ENCODE peak calls at places on chromosomes 16 and 17, in seven cellular contexts. R is H9, X is ascending aorta, W is fibroblast of lung, J is progenitor cell of endocrine pancreas, U is hepatocyte, L is cardiac muscle cell. H is an unnamed sample.

GRCh38 chr17:77877019-77877418 is 81.5 kb upstream of the TNRC6C start:
- DNase-seq in X (no peak), L (no peak), U (no peak), J (no peak), W (no peak), R (no peak), H (no peak)

GRCh38 chr17:80703109-80703508 is 158.5 kb downstream of the RPTOR start:
- DNase-seq in R (no peak), W (no peak), J (no peak), U (no peak), L (no peak), X (no peak), H (no peak)

GRCh38 chr16:24273511-24273910 is 17.4 kb downstream of the CACNG3 start:
- DNase-seq in X (no peak), J (no peak), R (no peak), W (peak; percentile 1), U (no peak), L (peak; percentile 32), H (no peak)

GRCh38 chr16:27747946-27748345 is 198.0 kb downstream of the KATNIP start:
- DNase-seq in J (no peak), U (no peak), X (no peak), L (no peak), R (no peak), W (no peak), H (no peak)

GRCh38 chr17:28078443-28079229 is 36.2 kb downstream of the NLK start:
- DNase-seq in J (no peak), R (no peak), W (no peak), X (no peak), L (peak; percentile 34), U (no peak), H (no peak)

GRCh38 chr16:3650631-3651265 is 3.7 kb upstream of the DNASE1 start:
- DNase-seq in J (no peak), L (no peak), R (no peak), U (no peak), W (no peak), X (no peak), H (peak; percentile 62)

GRCh38 chr17:49756323-49756722 is 7.6 kb downstream of the FAM117A start:
- DNase-seq in R (no peak), J (no peak), U (no peak), X (no peak), W (no peak), L (no peak), H (no peak)

GRCh38 chr16:374616-374926 is 4.2 kb upstream of the MRPL28 start:
- DNase-seq in X (no peak), J (no peak), W (no peak), U (no peak), L (no peak), R (no peak), H (no peak)

GRCh38 chr16:85871756-85872155 is 27.2 kb upstream of the IRF8 start:
- DNase-seq in W (no peak), U (no peak), J (no peak), R (no peak), X (no peak), L (no peak), H (no peak)

GRCh38 chr17:59668816-59669215 is 38.4 kb downstream of the PTRH2 start:
- DNase-seq in J (no peak), X (no peak), R (no peak), L (peak; percentile 90), U (no peak), W (peak; percentile 98), H (no peak)

GRCh38 chr16:74322301-74322710 is 25.7 kb downstream of the PSMD7 start:
- DNase-seq in J (no peak), U (no peak), X (no peak), L (no peak), W (peak; percentile 5), R (no peak), H (no peak)

GRCh38 chr17:2283302-2283701 is 20.3 kb downstream of the SMG6 start:
- DNase-seq in R (no peak), J (no peak), U (no peak), W (no peak), L (no peak), X (no peak), H (no peak)

GRCh38 chr17:36703860-36704266 is 102.5 kb downstream of the MRM1 start:
- DNase-seq in U (peak; percentile 76), X (no peak), R (peak; percentile 91), J (peak; percentile 89), W (peak; percentile 29), L (peak; percentile 55), H (no peak)

GRCh38 chr16:4613636-4614570 is 785 bp downstream of the UBALD1 start:
- DNase-seq in W (peak; percentile 52), X (no peak), J (peak; percentile 37), L (peak; percentile 58), U (peak; percentile 68), R (peak; percentile 34), H (no peak)

GRCh38 chr16:27582883-27583282 is 32.9 kb downstream of the KATNIP start:
- DNase-seq in U (no peak), L (no peak), W (no peak), J (no peak), R (no peak), X (no peak), H (no peak)

GRCh38 chr17:49497147-49498036 is 2.3 kb downstream of the NGFR start:
- DNase-seq in U (peak; percentile 54), L (no peak), R (peak; percentile 87), W (peak; percentile 63), X (peak; percentile 55), J (peak; percentile 44), H (no peak)

GRCh38 chr16:11470676-11471415 is 115.9 kb downstream of the LITAF start:
- DNase-seq in L (peak; percentile 6), J (no peak), X (no peak), R (no peak), U (no peak), W (peak; percentile 3), H (no peak)

GRCh38 chr16:75541236-75541635 is 5.3 kb upstream of the CHST5 start:
- DNase-seq in R (no peak), J (no peak), X (no peak), L (no peak), W (no peak), U (peak; percentile 40), H (no peak)

GRCh38 chr17:9424071-9424640 is 151.5 kb downstream of the STX8 start:
- DNase-seq in U (no peak), J (no peak), X (no peak), L (no peak), W (no peak), R (peak; percentile 64), H (no peak)

GRCh38 chr16:47599512-47599911 is 138.4 kb downstream of the PHKB start:
- DNase-seq in J (no peak), W (no peak), L (no peak), X (no peak), U (no peak), R (no peak), H (no peak)

GRCh38 chr17:81471804-81472456 is 40.7 kb downstream of the ACTG1 start:
- DNase-seq in U (peak; percentile 42), L (peak; percentile 28), J (no peak), R (peak; percentile 81), X (no peak), W (peak; percentile 19), H (no peak)

GRCh38 chr17:3892095-3892998 is 506 bp downstream of the CAMKK1 start:
- DNase-seq in J (peak; percentile 30), X (peak; percentile 79), U (peak; percentile 81), R (peak; percentile 74), L (peak; percentile 67), W (peak; percentile 70), H (no peak)

GRCh38 chr16:30041841-30042240 is 10.8 kb upstream of the TLCD3B start:
- DNase-seq in U (no peak), J (no peak), R (no peak), W (peak; percentile 21), X (no peak), L (peak; percentile 69), H (no peak)

GRCh38 chr17:30597776-30598288 is 120.6 kb downstream of the GOSR1 start:
- DNase-seq in L (no peak), J (no peak), U (no peak), R (no peak), X (no peak), W (peak; percentile 9), H (no peak)
- TF ChIP-seq CTCF in L (no peak), J (no peak), U (no peak), R (no peak), X (no peak), W (no peak), H (no peak)

DNA sequence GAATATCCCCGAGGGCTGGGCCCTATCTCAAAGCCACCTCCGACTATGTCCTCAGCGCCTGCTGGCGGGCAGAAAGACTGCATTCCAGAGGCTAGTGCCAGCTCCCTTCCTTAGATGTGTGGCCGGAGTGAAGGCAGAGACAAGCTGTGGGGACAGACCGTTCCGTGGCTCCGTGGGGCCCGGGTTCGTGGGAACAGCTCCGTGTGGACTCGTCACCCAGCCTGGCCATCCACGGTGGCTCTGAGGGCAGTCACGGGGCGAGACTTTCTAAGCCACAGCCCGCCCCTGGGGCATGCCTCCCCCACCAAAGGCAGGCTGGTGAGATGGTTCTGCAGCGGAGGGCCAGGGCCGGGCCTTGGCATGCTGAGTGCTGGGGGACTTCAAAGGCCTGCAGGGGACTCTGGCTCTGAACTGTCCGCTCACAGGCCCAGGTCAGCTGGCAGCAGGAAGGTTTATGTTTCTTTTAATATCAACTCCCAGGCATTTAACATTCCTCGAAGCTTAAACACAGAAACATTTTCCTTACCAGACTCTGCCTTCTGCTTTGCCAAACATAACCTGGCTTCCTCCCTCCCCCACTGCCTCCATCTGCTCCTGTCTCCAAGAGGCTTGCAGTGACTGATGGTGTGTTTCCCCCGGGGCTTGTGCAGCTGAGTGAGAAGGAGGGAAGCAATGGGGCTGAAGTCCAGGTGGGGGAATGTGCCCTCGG is 50.4 kb downstream of the TIMM22 start:
- DNase-seq in W (peak; percentile 64), J (no peak), X (no peak), L (peak; percentile 12), U (peak; percentile 46), R (no peak), H (no peak)
- TF ChIP-seq CTCF in W (no peak), J (no peak), X (peak; percentile 49), L (no peak), U (peak; percentile 15), R (no peak), H (no peak)

GRCh38 chr17:68293490-68294195 is 2.3 kb downstream of the ARSG start:
- DNase-seq in R (no peak), U (no peak), J (no peak), W (no peak), X (no peak), L (no peak), H (no peak)

GRCh38 chr17:68290955-68291835 is at the start of the genes ARSG and SLC16A6:
- DNase-seq in R (peak; percentile 81), W (peak; percentile 56), J (peak; percentile 55), L (peak; percentile 58), X (no peak), U (peak; percentile 82), H (peak; percentile 85)

GRCh38 chr17:68294196-68294555 is 2.9 kb downstream of the ARSG start:
- DNase-seq in R (no peak), L (no peak), W (no peak), J (no peak), X (no peak), U (no peak), H (no peak)

GRCh38 chr17:68291836-68292688 is 767 bp downstream of the ARSG start:
- DNase-seq in U (peak; percentile 81), L (peak; percentile 69), W (peak; percentile 77), R (peak; percentile 82), X (peak; percentile 37), J (peak; percentile 69), H (peak; percentile 89)

GRCh38 chr17:68292689-68293040 is 1.4 kb downstream of the ARSG start:
- DNase-seq in W (no peak), R (no peak), U (no peak), J (no peak), L (no peak), X (no peak), H (no peak)
- TF ChIP-seq CTCF in W (no peak), R (no peak), U (no peak), J (no peak), L (no peak), X (no peak), H (no peak)

GRCh38 chr17:6079155-6079554 is 9.0 kb downstream of the WSCD1 start:
- DNase-seq in X (no peak), L (no peak), R (no peak), J (no peak), W (peak; percentile 33), U (no peak), H (no peak)
- TF ChIP-seq CTCF in X (no peak), L (no peak), R (no peak), J (no peak), W (no peak), U (no peak), H (no peak)

H was measured in osteocyte.